ENCODE peak calls at places on chromosomes 13 and 19, in six cellular contexts. X, F, N, T, D and B are unnamed samples.

GRCh38 chr13:34555988-34556387 is 386.1 kb upstream of the NBEA start:
- DNase-seq in X (no peak), F (no peak), D (no peak), N (no peak), T (no peak), B (no peak)

GRCh38 chr19:21483589-21484170 is 21.7 kb upstream of the ZNF429 start:
- DNase-seq in T (peak; percentile 53), N (peak; percentile 7), X (no peak), D (no peak), F (no peak), B (no peak)

GRCh38 chr19:15479391-15480345 is at the start of gene PGLYRP2:
- DNase-seq in X (no peak), N (no peak), D (no peak), F (no peak), T (no peak), B (peak; percentile 8)

GRCh38 chr19:18850560-18851375 is 19.0 kb downstream of the UPF1 start:
- DNase-seq in D (no peak), X (no peak), F (no peak), T (no peak), N (no peak), B (no peak)

GRCh38 chr13:95099541-95099940 is 201.7 kb downstream of the ABCC4 start:
- DNase-seq in F (peak; percentile 82), N (peak; percentile 93), X (no peak), T (no peak), D (no peak), B (peak; percentile 74)

GRCh38 chr13:32471187-32471922 is 43.4 kb upstream of the N4BP2L1 start:
- DNase-seq in D (no peak), F (no peak), T (no peak), X (no peak), N (no peak), B (no peak)

GRCh38 chr19:28737021-28737525 is 475.9 kb downstream of the UQCRFS1 start:
- DNase-seq in X (no peak), D (peak; percentile 15), T (no peak), N (peak; percentile 56), F (peak; percentile 22), B (no peak)

GRCh38 chr19:18419699-18420460 is 682 bp downstream of the SSBP4 start:
- DNase-seq in D (no peak), X (no peak), N (no peak), T (no peak), F (no peak), B (no peak)

GRCh38 chr19:29714953-29715694 is at the start of gene C19orf12:
- DNase-seq in F (peak; percentile 37), N (peak; percentile 31), T (peak; percentile 73), D (no peak), X (peak; percentile 66), B (peak; percentile 23)

GRCh38 chr19:33998302-33998701 is 174.0 kb upstream of the LSM14A start:
- DNase-seq in X (no peak), T (no peak), F (no peak), D (no peak), N (no peak), B (no peak)

GRCh38 chr19:40347476-40348124 is 597 bp downstream of the C19orf47 start:
- DNase-seq in X (no peak), N (no peak), T (no peak), F (no peak), D (no peak), B (no peak)

GRCh38 chr19:47228168-47228936 is 2.6 kb downstream of the BBC3 start:
- DNase-seq in D (no peak), N (peak; percentile 71), T (no peak), F (peak; percentile 29), X (peak; percentile 45), B (peak; percentile 31)

GRCh38 chr13:33184131-33184485 is 101.4 kb downstream of the STARD13 start:
- DNase-seq in T (no peak), N (no peak), F (peak; percentile 63), D (no peak), X (no peak), B (no peak)